ENCODE peak calls at places on chromosomes 1 and 21, in eight cellular contexts. L is cardiac fibroblast, B is fibroblast of pulmonary artery, V is ascending aorta, C is ovary, G is endothelial cell, S is progenitor cell of endocrine pancreas, E is astrocyte. Z is an unnamed sample.

GRCh38 chr21:42815217-42815616 is 64.1 kb downstream of the WDR4 start:
- DNase-seq in V (no peak), B (no peak), S (no peak), C (no peak), E (no peak), G (no peak), L (no peak), Z (no peak)

GRCh38 chr1:227788279-227789041 is 27.0 kb upstream of the PRSS38 start:
- DNase-seq in B (peak), G (peak), C (peak), E (no peak), S (peak), L (no peak), V (no peak), Z (no peak)

GRCh38 chr1:226887006-226887405 is 16.6 kb downstream of the PSEN2 start:
- DNase-seq in E (no peak), S (no peak), G (no peak), C (no peak), V (no peak), B (no peak), L (no peak), Z (no peak)

GRCh38 chr1:167520711-167521206 is 2.4 kb upstream of the CD247 start:
- DNase-seq in G (no peak), E (no peak), C (no peak), V (no peak), B (no peak), S (no peak), L (no peak), Z (no peak)

GRCh38 chr1:152777510-152778137 is 2.7 kb downstream of the LCE1F start:
- DNase-seq in S (no peak), E (no peak), L (no peak), V (no peak), G (peak), B (no peak), C (no peak), Z (no peak)

GRCh38 chr1:212247179-212247721 is 38.0 kb upstream of the PPP2R5A start:
- DNase-seq in E (peak), V (no peak), C (peak), S (no peak), B (peak), L (peak), G (no peak), Z (peak)

GRCh38 chr1:35031103-35031452 is 667 bp downstream of the ZMYM6 start:
- DNase-seq in L (peak), V (no peak), C (peak), G (no peak), B (peak), S (no peak), E (peak), Z (peak)

GRCh38 chr1:20069932-20070331 is at the start of gene PLA2G5:
- DNase-seq in V (no peak), E (peak), G (no peak), S (no peak), L (peak), B (peak), C (peak), Z (no peak)

GRCh38 chr1:94621392-94621791 is 79.8 kb upstream of the F3 start:
- DNase-seq in V (no peak), S (no peak), B (no peak), L (peak), G (no peak), C (no peak), E (peak), Z (peak)

GRCh38 chr1:50747394-50747793 is 212.7 kb downstream of the FAF1 start:
- DNase-seq in V (no peak), G (no peak), L (no peak), B (no peak), S (no peak), E (no peak), C (no peak), Z (no peak)

DNA sequence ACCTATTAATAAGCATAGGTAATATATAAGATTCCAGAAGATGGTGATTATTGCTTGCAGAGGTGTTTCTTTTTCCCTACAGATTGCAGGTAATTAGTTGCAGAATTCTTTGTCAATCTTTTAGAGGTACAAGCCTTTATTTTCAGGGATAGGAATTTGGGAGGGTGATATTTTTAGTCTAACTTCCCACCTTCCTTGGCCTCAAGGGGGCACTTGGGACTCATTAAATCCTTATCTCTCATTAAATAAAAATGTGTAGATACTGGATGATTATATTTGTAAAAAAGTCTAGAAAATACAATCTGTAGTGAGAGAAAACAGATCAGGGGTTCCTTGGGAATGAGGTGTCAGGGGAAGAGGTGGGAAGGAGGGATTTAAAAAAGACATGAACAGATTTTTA is 179.2 kb downstream of the PATJ start:
- DNase-seq in C (no peak), E (no peak), L (peak), B (no peak), G (no peak), S (no peak), V (no peak), Z (peak)
- TF ChIP-seq CTCF in C (no peak), E (peak), L (peak), B (peak), G (no peak), S (no peak), V (no peak), Z (peak)

GRCh38 chr1:11984121-11984520 is 3.9 kb downstream of the MFN2 start:
- DNase-seq in G (no peak), S (no peak), B (no peak), C (no peak), E (no peak), L (no peak), V (no peak), Z (peak)

GRCh38 chr1:11981378-11982009 is 1.2 kb downstream of the MFN2 start:
- DNase-seq in G (no peak), L (no peak), V (no peak), S (no peak), B (no peak), C (no peak), E (no peak), Z (no peak)

GRCh38 chr1:11980676-11980972 is 380 bp downstream of the MFN2 start:
- DNase-seq in V (no peak), L (no peak), B (no peak), S (no peak), C (no peak), E (no peak), G (no peak), Z (peak)

GRCh38 chr1:11979818-11980675 is at the start of gene MFN2:
- DNase-seq in B (peak), V (peak), E (peak), G (peak), C (peak), S (peak), L (peak), Z (peak)

GRCh38 chr1:11982010-11982392 is 1.8 kb downstream of the MFN2 start:
- DNase-seq in G (no peak), L (peak), C (no peak), E (no peak), B (peak), S (no peak), V (no peak), Z (no peak)
- TF ChIP-seq CTCF in G (no peak), L (peak), C (no peak), E (peak), B (peak), S (peak), V (no peak), Z (no peak)

GRCh38 chr1:199338760-199339159 is 688.8 kb upstream of the NR5A2 start:
- DNase-seq in L (no peak), V (no peak), B (no peak), G (no peak), C (no peak), S (no peak), E (no peak), Z (no peak)

GRCh38 chr1:199333180-199333579 is 694.3 kb upstream of the NR5A2 start:
- DNase-seq in C (no peak), G (no peak), L (no peak), E (no peak), V (no peak), S (no peak), B (no peak), Z (no peak)

GRCh38 chr1:199335496-199335895 is 692.0 kb upstream of the NR5A2 start:
- DNase-seq in V (no peak), L (peak), E (peak), G (no peak), S (no peak), B (peak), C (no peak), Z (peak)

DNA sequence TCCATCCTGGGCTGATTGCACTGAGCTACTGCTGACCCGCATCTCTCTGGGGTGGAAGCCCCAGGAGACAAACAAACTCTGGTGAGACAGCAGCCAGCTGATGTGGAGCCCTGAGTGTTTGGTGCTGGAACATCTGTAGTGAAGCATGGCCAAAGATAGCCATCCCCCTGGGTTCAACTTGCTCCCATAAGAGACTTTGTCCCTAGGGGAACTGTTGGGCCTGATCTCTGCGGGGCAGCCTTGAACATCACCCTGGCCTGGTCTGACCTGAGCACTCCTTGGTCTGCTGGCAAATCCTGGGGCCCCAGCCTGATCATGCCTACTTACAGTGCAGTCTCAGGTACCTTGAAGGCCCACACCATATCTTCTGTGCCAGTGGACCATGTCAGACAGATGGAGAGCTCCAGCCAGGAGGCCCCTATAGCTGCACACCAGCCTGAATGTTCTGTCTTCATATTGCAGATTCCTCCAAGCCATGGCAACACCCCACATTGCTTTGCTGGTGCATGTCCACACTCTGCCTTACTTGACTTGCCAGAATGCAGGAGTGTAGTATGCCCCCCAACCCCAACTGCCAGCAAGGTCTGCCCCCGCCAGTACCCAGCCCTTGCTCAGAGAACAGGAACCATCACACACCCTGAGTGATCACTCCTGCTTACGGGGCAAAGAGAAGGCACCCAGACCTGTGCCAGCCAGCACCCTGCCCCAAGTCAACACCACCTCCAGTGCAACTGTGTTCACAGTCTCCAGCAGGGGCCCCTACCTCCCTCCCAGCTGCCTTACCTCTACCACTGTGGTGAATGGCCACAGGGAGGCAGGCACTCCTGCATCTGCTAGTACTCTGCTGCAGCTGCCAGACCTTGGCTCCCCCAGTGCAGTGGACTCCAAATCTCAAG is 690.5 kb upstream of the NR5A2 start:
- DNase-seq in L (no peak), B (no peak), G (no peak), C (no peak), E (no peak), S (no peak), V (no peak), Z (no peak)
- TF ChIP-seq CTCF in L (no peak), B (no peak), G (no peak), C (no peak), E (no peak), S (no peak), V (no peak), Z (no peak)

DNA sequence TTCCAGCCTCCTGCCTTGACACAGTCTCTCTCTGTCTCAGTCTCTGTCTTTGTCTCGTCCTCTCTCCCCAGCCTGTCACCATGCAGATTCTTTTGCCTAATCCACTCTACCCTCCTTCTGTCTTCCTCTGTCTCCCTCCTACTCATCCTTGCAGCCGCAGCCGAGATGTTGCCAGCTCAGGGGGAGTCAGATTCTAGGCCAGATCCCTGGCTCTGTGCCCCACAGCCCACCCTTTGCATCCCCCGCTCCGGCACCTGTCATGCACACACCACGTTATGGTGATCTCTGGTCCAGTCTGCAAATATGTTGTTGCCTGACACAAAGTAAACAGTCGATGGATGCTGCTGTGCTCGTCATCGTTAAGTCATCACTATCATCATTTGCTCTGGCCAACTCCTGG is 35.5 kb upstream of the IGSF21 start:
- DNase-seq in C (no peak), L (no peak), G (no peak), S (no peak), V (no peak), B (no peak), E (no peak), Z (no peak)
- TF ChIP-seq CTCF in C (no peak), L (no peak), G (no peak), S (no peak), V (no peak), B (no peak), E (no peak), Z (no peak)

GRCh38 chr1:90616395-90616794 is 100.7 kb downstream of the BARHL2 start:
- DNase-seq in G (peak), C (no peak), V (no peak), B (peak), L (peak), S (no peak), E (no peak), Z (peak)
- TF ChIP-seq CTCF in G (peak), C (no peak), V (no peak), B (peak), L (peak), S (peak), E (no peak), Z (peak)

DNA sequence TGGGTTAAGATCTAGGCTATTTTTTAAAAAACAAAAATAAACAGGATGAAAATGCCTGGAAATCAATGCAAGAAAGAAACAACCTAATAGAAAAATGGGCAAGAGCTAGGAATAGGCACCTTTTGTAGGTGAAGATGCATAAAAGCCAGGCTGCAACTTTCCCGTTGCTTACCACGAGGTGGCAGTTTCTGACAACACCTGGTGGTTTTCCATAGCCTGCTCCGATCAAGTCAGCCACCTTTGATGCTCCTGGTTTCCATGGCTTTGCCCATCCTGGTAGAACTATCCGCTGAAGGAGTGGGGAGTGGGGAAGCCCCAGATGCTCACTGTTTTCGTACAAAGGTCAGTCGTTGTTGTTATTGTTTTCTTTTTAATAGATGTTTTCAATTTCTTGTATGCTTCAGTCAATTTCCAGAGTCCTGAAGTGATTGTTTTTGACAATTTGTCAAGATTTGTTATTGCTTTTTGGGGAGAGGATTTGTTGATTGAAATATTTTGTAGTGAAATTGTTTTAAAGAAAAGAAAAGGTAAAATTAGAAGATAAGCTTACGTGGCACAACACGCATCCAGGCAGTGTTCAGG is 24.1 kb downstream of the UBE2Q1 start:
- DNase-seq in E (no peak), S (peak), C (no peak), V (no peak), B (peak), G (peak), L (peak), Z (peak)
- TF ChIP-seq CTCF in E (peak), S (peak), C (no peak), V (peak), B (peak), G (peak), L (peak), Z (peak)

GRCh38 chr1:41038110-41038509 is 16.6 kb upstream of the SLFNL1 start:
- DNase-seq in B (no peak), C (no peak), V (no peak), S (no peak), L (no peak), E (no peak), G (no peak), Z (no peak)
- TF ChIP-seq CTCF in B (peak), C (no peak), V (peak), S (no peak), L (no peak), E (no peak), G (no peak), Z (peak)

GRCh38 chr1:205244383-205244782 is 16.6 kb downstream of the TMCC2 start:
- DNase-seq in E (no peak), G (no peak), B (no peak), L (no peak), V (no peak), S (no peak), C (no peak), Z (no peak)
- TF ChIP-seq CTCF in E (no peak), G (no peak), B (no peak), L (no peak), V (no peak), S (no peak), C (no peak), Z (no peak)